ENCODE peak calls at places on chromosomes 3 and 15, in four cellular contexts. I is AG10803, P is T-helper 1 cell, A is AG20443. H is an unnamed sample.
A peak's percentile ranks its signal among the peaks of the same experiment; 100 is the strongest.

GRCh38 chr3:117722856-117723255 is 1013.3 kb downstream of the TUSC7 start:
- DNase-seq in I (no peak), P (no peak), A (no peak), H (no peak)

GRCh38 chr3:171262431-171262830 is 197.8 kb downstream of the TNIK start:
- DNase-seq in I (peak; percentile 59), P (no peak), A (peak; percentile 60), H (no peak)

GRCh38 chr15:79513916-79514315 is 81.8 kb downstream of the MINAR1 start:
- DNase-seq in I (no peak), P (no peak), A (no peak), H (no peak)

GRCh38 chr15:41558400-41559238 is at the start of gene TYRO3:
- DNase-seq in I (peak; percentile 27), P (peak; percentile 67), A (peak; percentile 90), H (no peak)

GRCh38 chr3:151296226-151296625 is 17.9 kb upstream of the P2RY14 start:
- DNase-seq in I (no peak), P (no peak), A (no peak), H (no peak)

GRCh38 chr3:128153156-128154011 is at the start of gene EEFSEC:
- DNase-seq in I (peak; percentile 76), P (peak; percentile 72), A (peak; percentile 90), H (peak; percentile 85)

GRCh38 chr3:41167722-41168497 is 31.4 kb upstream of the CTNNB1 start:
- DNase-seq in I (no peak), P (no peak), A (no peak), H (no peak)

GRCh38 chr3:43879166-43879565 is 188.4 kb downstream of the ABHD5 start:
- DNase-seq in I (no peak), P (no peak), A (peak; percentile 32), H (no peak)

GRCh38 chr3:61871646-61872045 is 310.3 kb downstream of the PTPRG start:
- DNase-seq in I (no peak), P (no peak), A (no peak), H (no peak)

GRCh38 chr15:101172421-101173097 is 79.3 kb downstream of the CHSY1 start:
- DNase-seq in I (no peak), P (no peak), A (no peak), H (peak; percentile 45)

GRCh38 chr15:83207622-83208356 is at the start of gene HDGFL3:
- DNase-seq in I (peak; percentile 57), P (no peak), A (peak; percentile 79), H (peak; percentile 77)

GRCh38 chr15:82571722-82572222 is 31.5 kb upstream of the RPS17 start:
- DNase-seq in I (peak; percentile 77), P (no peak), A (peak; percentile 93), H (peak; percentile 64)